ENCODE peak calls at places on chromosomes 7 and 10, in nine cellular contexts. E is NCI-H82; N is occipital lobe; Z is left cardiac atrium; F is uterus; A is NCI-H1092; V is CD8-positive, alpha-beta memory T cell; H is amygdala; R is EH. I is an unnamed sample.

GRCh38 chr10:135601-136464 is 578 bp downstream of the ZMYND11 start:
- DNase-seq in E (peak), N (peak), Z (peak), F (peak), A (no peak), V (peak), H (peak), R (peak), I (peak)

GRCh38 chr7:1432411-1433082 is 26.7 kb downstream of the MICALL2 start:
- DNase-seq in E (peak), N (no peak), Z (peak), F (peak), A (peak), V (peak), H (peak), R (peak), I (peak)

GRCh38 chr7:44567884-44568283 is 5.8 kb downstream of the DDX56 start:
- DNase-seq in E (no peak), N (no peak), Z (no peak), F (no peak), A (no peak), V (no peak), H (no peak), R (no peak), I (no peak)

GRCh38 chr10:124680675-124681074 is 63.5 kb downstream of the FAM53B start:
- DNase-seq in E (no peak), N (no peak), Z (no peak), F (no peak), A (no peak), V (no peak), H (no peak), R (peak), I (no peak)

GRCh38 chr7:2863461-2864066 is 19.5 kb upstream of the GNA12 start:
- DNase-seq in E (no peak), N (peak), Z (peak), F (peak), A (no peak), V (peak), H (peak), R (peak), I (peak)

GRCh38 chr7:142012825-142013506 is 17.3 kb downstream of the MGAM start:
- DNase-seq in E (peak), N (no peak), Z (no peak), F (no peak), A (no peak), V (no peak), H (no peak), R (no peak), I (no peak)

GRCh38 chr7:94289071-94289470 is 105.6 kb upstream of the COL1A2 start:
- DNase-seq in E (peak), N (no peak), Z (peak), F (peak), A (peak), V (no peak), H (peak), R (peak), I (peak)

GRCh38 chr10:90887555-90887954 is 15.8 kb downstream of the RPP30 start:
- DNase-seq in E (no peak), N (no peak), Z (no peak), F (no peak), A (no peak), V (no peak), H (no peak), R (no peak), I (no peak)

GRCh38 chr10:79239930-79240713 is 107.1 kb upstream of the PPIF start:
- DNase-seq in E (no peak), N (no peak), Z (no peak), F (no peak), A (no peak), V (no peak), H (no peak), R (peak), I (no peak)

GRCh38 chr7:47990592-47990991 is 11.2 kb upstream of the HUS1 start:
- DNase-seq in E (no peak), N (no peak), Z (no peak), F (no peak), A (no peak), V (no peak), H (no peak), R (no peak), I (no peak)

GRCh38 chr7:1466524-1467271 is 7.4 kb upstream of the MICALL2 start:
- DNase-seq in E (peak), N (no peak), Z (peak), F (peak), A (no peak), V (no peak), H (peak), R (peak), I (peak)

GRCh38 chr10:92538231-92538958 is 35.5 kb downstream of the IDE start:
- DNase-seq in E (no peak), N (no peak), Z (no peak), F (no peak), A (no peak), V (no peak), H (no peak), R (no peak), I (no peak)

GRCh38 chr7:29106128-29106988 is 40.0 kb downstream of the CPVL start:
- DNase-seq in E (peak), N (peak), Z (no peak), F (peak), A (peak), V (no peak), H (peak), R (peak), I (peak)

I was measured in LoVo.